ENCODE peak calls at places on chromosomes 5 and 9, in five cellular contexts. Z, D, S, O and J are unnamed samples.

GRCh38 chr5:101206534-101206933 is 303.5 kb upstream of the ST8SIA4 start:
- DNase-seq in Z (no peak), D (no peak), S (no peak), O (no peak), J (no peak)

GRCh38 chr9:130770093-130770492 is 65.0 kb upstream of the ABL1 start:
- DNase-seq in Z (no peak), D (no peak), S (no peak), O (no peak), J (no peak)

GRCh38 chr5:150058480-150059126 is 27.8 kb downstream of the CSF1R start:
- DNase-seq in Z (no peak), D (peak; percentile 40), S (no peak), O (peak; percentile 94), J (peak; percentile 37)

GRCh38 chr9:122252796-122253195 is 11.8 kb downstream of the RBM18 start:
- DNase-seq in Z (no peak), D (no peak), S (peak; percentile 16), O (no peak), J (no peak)

GRCh38 chr5:89303033-89303480 is 420.1 kb upstream of the MEF2C start:
- DNase-seq in Z (no peak), D (no peak), S (no peak), O (no peak), J (no peak)

GRCh38 chr5:169354263-169354662 is 53.3 kb upstream of the SLIT3 start:
- DNase-seq in Z (no peak), D (no peak), S (no peak), O (peak; percentile 44), J (no peak)

GRCh38 chr5:142015781-142016533 is 3.1 kb upstream of the GNPDA1 start:
- DNase-seq in Z (no peak), D (no peak), S (no peak), O (peak; percentile 57), J (no peak)

GRCh38 chr5:74095871-74096270 is 469.9 kb downstream of the ARHGEF28 start:
- DNase-seq in Z (no peak), D (no peak), S (no peak), O (no peak), J (no peak)

GRCh38 chr5:66826696-66827095 is 230.5 kb downstream of the MAST4 start:
- DNase-seq in Z (no peak), D (no peak), S (no peak), O (no peak), J (no peak)

GRCh38 chr9:130973686-130974281 is 34.7 kb upstream of the FIBCD1 start:
- DNase-seq in Z (no peak), D (no peak), S (no peak), O (no peak), J (no peak)

GRCh38 chr9:121662896-121663580 is 11.6 kb downstream of the DAB2IP start:
- DNase-seq in Z (no peak), D (no peak), S (no peak), O (no peak), J (no peak)

GRCh38 chr5:56711191-56711590 is 104.2 kb upstream of the MAP3K1 start:
- DNase-seq in Z (no peak), D (no peak), S (no peak), O (peak; percentile 51), J (no peak)

GRCh38 chr9:68825755-68826500 is 120.9 kb downstream of the PIP5K1B start:
- DNase-seq in Z (no peak), D (no peak), S (no peak), O (no peak), J (no peak)

GRCh38 chr9:14438232-14438966 is 124.5 kb upstream of the NFIB start:
- DNase-seq in Z (no peak), D (no peak), S (no peak), O (no peak), J (no peak)

GRCh38 chr9:126763130-126763764 is 41.6 kb upstream of the ZBTB43 start:
- DNase-seq in Z (no peak), D (peak; percentile 33), S (no peak), O (no peak), J (no peak)

GRCh38 chr5:175377816-175378215 is 66.2 kb downstream of the DRD1 start:
- DNase-seq in Z (no peak), D (no peak), S (no peak), O (no peak), J (no peak)

GRCh38 chr9:135939351-135940265 is 21.6 kb downstream of the UBAC1 start:
- DNase-seq in Z (no peak), D (no peak), S (no peak), O (no peak), J (no peak)

GRCh38 chr9:127570533-127571111 is 41.5 kb upstream of the STXBP1 start:
- DNase-seq in Z (no peak), D (no peak), S (no peak), O (no peak), J (no peak)

GRCh38 chr5:51384281-51384840 is 1.1 kb downstream of the ISL1 start:
- DNase-seq in Z (no peak), D (no peak), S (no peak), O (no peak), J (no peak)

GRCh38 chr5:180717989-180718388 is 21.9 kb downstream of the OR2Y1 start:
- DNase-seq in Z (peak; percentile 27), D (no peak), S (no peak), O (no peak), J (no peak)

GRCh38 chr5:166726406-166726805 is 1565.0 kb upstream of the WWC1 start:
- DNase-seq in Z (no peak), D (no peak), S (no peak), O (no peak), J (no peak)

GRCh38 chr9:19087601-19088000 is 15.1 kb downstream of the HAUS6 start:
- DNase-seq in Z (no peak), D (no peak), S (no peak), O (peak; percentile 81), J (no peak)

GRCh38 chr5:172852490-172853354 is 18.7 kb downstream of the ERGIC1 start:
- DNase-seq in Z (no peak), D (no peak), S (no peak), O (peak; percentile 93), J (no peak)

GRCh38 chr9:77455312-77455927 is 192.7 kb downstream of the GNA14 start:
- DNase-seq in Z (peak; percentile 45), D (no peak), S (peak; percentile 45), O (peak; percentile 28), J (no peak)

GRCh38 chr9:111832428-111832827 is 37.7 kb upstream of the SHOC1 start:
- DNase-seq in Z (no peak), D (no peak), S (no peak), O (no peak), J (no peak)

GRCh38 chr9:111833941-111834340 is 39.2 kb upstream of the SHOC1 start:
- DNase-seq in Z (no peak), D (no peak), S (no peak), O (peak; percentile 62), J (no peak)

GRCh38 chr9:111825468-111826145 is 30.9 kb upstream of the SHOC1 start:
- DNase-seq in Z (no peak), D (no peak), S (no peak), O (peak; percentile 79), J (no peak)

GRCh38 chr9:111831371-111832108 is 36.8 kb upstream of the SHOC1 start:
- DNase-seq in Z (no peak), D (no peak), S (no peak), O (no peak), J (no peak)

DNA sequence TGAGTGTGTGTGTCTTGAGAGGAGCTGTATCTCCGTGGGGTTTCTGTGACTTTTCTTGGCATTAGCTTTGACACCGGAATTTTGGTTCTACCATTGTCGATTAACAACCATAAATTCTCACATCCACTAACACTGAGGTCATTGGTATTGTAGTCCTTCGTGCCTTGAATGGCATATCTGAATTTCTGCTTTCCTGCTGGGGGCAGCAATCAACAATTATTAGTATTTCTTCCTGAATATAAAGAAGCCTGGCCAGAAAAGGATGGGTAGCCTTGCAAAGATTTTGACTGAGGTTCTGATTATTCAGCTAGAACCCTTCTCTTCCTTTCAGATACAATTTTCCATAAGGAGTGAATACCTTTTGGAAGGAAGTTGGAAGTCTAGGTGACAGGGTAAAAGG is 33.5 kb upstream of the SHOC1 start:
- DNase-seq in Z (peak; percentile 23), D (no peak), S (no peak), O (peak; percentile 55), J (no peak)
- TF ChIP-seq CTCF in Z (peak; percentile 30), D (no peak), S (no peak), O (peak; percentile 26), J (no peak)

DNA sequence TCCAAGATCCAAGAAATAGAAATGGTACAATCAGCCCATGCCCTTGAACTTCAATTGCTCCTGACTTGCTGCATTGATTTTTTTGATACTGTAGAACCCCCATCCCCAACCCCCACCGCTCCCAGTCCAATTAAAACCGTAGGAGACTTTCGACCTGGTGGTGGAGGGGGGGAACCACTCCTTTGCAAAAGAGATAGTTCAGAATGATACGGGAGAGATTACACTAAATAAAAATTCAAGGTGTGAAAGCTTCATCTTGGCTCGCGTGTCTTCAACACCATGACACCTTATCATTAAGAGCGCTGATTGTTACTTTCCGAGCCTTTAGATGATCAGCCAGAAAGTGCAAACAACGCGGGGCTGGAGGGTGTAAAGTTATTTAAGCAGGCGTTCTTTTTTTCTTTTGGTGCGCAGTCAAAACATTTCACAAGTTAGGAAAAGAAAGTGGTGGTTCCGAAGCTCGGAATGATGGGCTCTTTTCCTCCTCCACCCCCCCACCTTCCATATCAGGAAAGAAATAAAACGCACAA is 1.3 kb upstream of the ZNF462 start:
- DNase-seq in Z (no peak), D (no peak), S (peak; percentile 27), O (no peak), J (peak; percentile 10)
- TF ChIP-seq CTCF in Z (no peak), D (no peak), S (no peak), O (no peak), J (no peak)

GRCh38 chr5:132753135-132753987 is 6.1 kb downstream of the CCNI2 start:
- DNase-seq in Z (no peak), D (peak; percentile 50), S (peak; percentile 2), O (no peak), J (no peak)
- TF ChIP-seq CTCF in Z (peak; percentile 12), D (no peak), S (no peak), O (peak; percentile 3), J (no peak)

DNA sequence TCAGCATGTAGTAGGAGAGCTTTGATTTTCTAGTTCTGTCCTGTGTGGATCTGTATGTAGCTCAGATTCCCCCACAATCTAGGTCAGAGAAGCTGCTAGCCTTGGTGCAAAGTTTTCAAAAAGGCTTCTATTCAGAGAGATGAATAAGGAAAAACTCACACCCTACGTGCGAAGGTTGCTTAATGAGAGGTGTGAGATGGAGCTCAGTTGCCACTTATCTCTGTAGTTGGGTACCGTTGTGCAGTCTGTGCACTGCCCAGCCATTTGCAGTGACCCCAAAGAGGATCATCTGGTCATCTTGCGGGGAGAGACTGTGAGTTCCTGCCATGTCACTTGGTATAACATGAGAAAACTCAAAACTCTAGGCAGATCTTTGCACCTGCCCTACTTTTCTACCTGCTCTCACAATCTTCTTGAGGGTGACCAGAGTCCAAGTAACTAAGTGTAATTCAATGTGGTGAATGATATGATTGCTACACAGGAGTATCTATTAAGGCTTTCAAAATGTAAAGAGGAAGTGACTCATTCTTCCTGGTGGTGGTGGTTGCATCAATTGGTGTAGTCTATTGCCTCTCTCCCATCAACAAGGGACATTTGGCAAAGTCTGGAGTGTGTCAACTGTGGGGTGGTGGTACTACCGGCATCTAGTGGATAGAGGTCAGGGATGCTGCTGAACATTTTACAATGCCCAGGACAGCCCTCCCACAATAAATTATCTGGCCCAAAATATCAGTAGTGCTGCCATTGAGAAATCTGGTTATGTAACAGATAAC is 65.2 kb downstream of the TMC1 start:
- DNase-seq in Z (no peak), D (no peak), S (no peak), O (peak; percentile 93), J (no peak)
- TF ChIP-seq CTCF in Z (no peak), D (no peak), S (no peak), O (peak; percentile 45), J (no peak)